ENCODE peak calls at places on chromosomes 5 and 9, in five cellular contexts. E, V, C, G and S are unnamed samples.

GRCh38 chr5:18553269-18553668 is 919.0 kb downstream of the TAF11L14 start:
- DNase-seq in E (no peak), V (no peak), C (no peak), G (peak), S (no peak)

GRCh38 chr5:175922192-175922885 is 45.8 kb downstream of the THOC3 start:
- DNase-seq in E (no peak), V (peak), C (no peak), G (peak), S (no peak)

GRCh38 chr5:165808358-165808757 is 2302.9 kb downstream of the MAT2B start:
- DNase-seq in E (no peak), V (no peak), C (no peak), G (no peak), S (no peak)

GRCh38 chr5:74337252-74338100 is 303.1 kb downstream of the ENC1 start:
- DNase-seq in E (no peak), V (no peak), C (no peak), G (no peak), S (no peak)

GRCh38 chr5:124650960-124651662 is 95.3 kb downstream of the ZNF608 start:
- DNase-seq in E (no peak), V (peak), C (no peak), G (no peak), S (no peak)

GRCh38 chr9:76662476-76663281 is 101.6 kb upstream of the PCA3 start:
- DNase-seq in E (no peak), V (no peak), C (no peak), G (no peak), S (no peak)

GRCh38 chr9:110877376-110877775 is 160.9 kb downstream of the LPAR1 start:
- DNase-seq in E (no peak), V (no peak), C (no peak), G (no peak), S (no peak)

GRCh38 chr5:173328896-173329369 is 719 bp upstream of the STC2 start:
- DNase-seq in E (peak), V (peak), C (no peak), G (no peak), S (no peak)

GRCh38 chr5:145587308-145588071 is 247.7 kb downstream of the PRELID2 start:
- DNase-seq in E (no peak), V (peak), C (no peak), G (peak), S (no peak)

GRCh38 chr5:141692533-141692888 is 10.5 kb upstream of the ARAP3 start:
- DNase-seq in E (no peak), V (no peak), C (no peak), G (no peak), S (no peak)

GRCh38 chr9:106277931-106278330 is 583.6 kb downstream of the TMEM38B start:
- DNase-seq in E (no peak), V (no peak), C (no peak), G (no peak), S (no peak)

GRCh38 chr9:21770877-21771560 is 31.4 kb upstream of the MTAP start:
- DNase-seq in E (no peak), V (peak), C (no peak), G (peak), S (no peak)

GRCh38 chr5:18329346-18329745 is 695.1 kb downstream of the TAF11L14 start:
- DNase-seq in E (no peak), V (no peak), C (no peak), G (no peak), S (no peak)

GRCh38 chr5:115599502-115599901 is 2.8 kb downstream of the TICAM2 start:
- DNase-seq in E (no peak), V (peak), C (no peak), G (peak), S (peak)

GRCh38 chr9:33445389-33445881 is 2.0 kb downstream of the AQP3 start:
- DNase-seq in E (no peak), V (no peak), C (peak), G (no peak), S (no peak)

GRCh38 chr5:31407921-31408714 is 123.8 kb downstream of the DROSHA start:
- DNase-seq in E (no peak), V (peak), C (no peak), G (no peak), S (no peak)

GRCh38 chr5:154709368-154710305 is 45.5 kb upstream of the LARP1 start:
- DNase-seq in E (no peak), V (no peak), C (no peak), G (no peak), S (no peak)

GRCh38 chr9:113580041-113580953 is 116.8 kb downstream of the RGS3 start:
- DNase-seq in E (peak), V (peak), C (peak), G (no peak), S (peak)

GRCh38 chr9:15570769-15571168 is 17.9 kb downstream of the CCDC171 start:
- DNase-seq in E (no peak), V (no peak), C (no peak), G (no peak), S (no peak)

GRCh38 chr5:111120911-111121310 is 28.8 kb downstream of the WDR36 start:
- DNase-seq in E (no peak), V (no peak), C (no peak), G (no peak), S (no peak)

GRCh38 chr5:167814828-167815227 is 476.6 kb upstream of the WWC1 start:
- DNase-seq in E (no peak), V (peak), C (no peak), G (peak), S (no peak)

GRCh38 chr5:90547072-90547536 is 11.5 kb upstream of the ADGRV1 start:
- DNase-seq in E (no peak), V (no peak), C (no peak), G (no peak), S (no peak)

GRCh38 chr9:134592018-134592818 is 49.4 kb upstream of the COL5A1 start:
- DNase-seq in E (peak), V (peak), C (no peak), G (peak), S (peak)